ENCODE peak calls at places on chromosomes 11 and 22, in five cellular contexts. U, T, R, F and S are unnamed samples.

GRCh38 chr11:61976813-61977475 is 9.5 kb upstream of the FTH1 start:
- DNase-seq in U (no peak), T (no peak), R (no peak), F (no peak), S (no peak)

GRCh38 chr22:36432592-36433317 is 45.0 kb upstream of the MYH9 start:
- DNase-seq in U (peak), T (no peak), R (peak), F (no peak), S (no peak)

GRCh38 chr11:20355221-20356219 is 8.0 kb upstream of the HTATIP2 start:
- DNase-seq in U (peak), T (peak), R (peak), F (no peak), S (peak)

GRCh38 chr11:14373941-14374646 is 15.1 kb upstream of the RRAS2 start:
- DNase-seq in U (peak), T (peak), R (peak), F (peak), S (peak)

GRCh38 chr11:120293038-120293800 is 31.9 kb upstream of the TLCD5 start:
- DNase-seq in U (no peak), T (no peak), R (no peak), F (no peak), S (no peak)

GRCh38 chr11:26930518-26931247 is 63.2 kb upstream of the FIBIN start:
- DNase-seq in U (peak), T (peak), R (peak), F (no peak), S (no peak)

GRCh38 chr11:89442801-89443200 is 48.4 kb downstream of the NOX4 start:
- DNase-seq in U (no peak), T (no peak), R (no peak), F (no peak), S (no peak)

GRCh38 chr11:116112031-116112935 is 608.1 kb upstream of the CADM1 start:
- DNase-seq in U (no peak), T (no peak), R (no peak), F (no peak), S (no peak)

GRCh38 chr11:11966354-11966741 is 42.1 kb downstream of the DKK3 start:
- DNase-seq in U (no peak), T (no peak), R (no peak), F (no peak), S (no peak)

GRCh38 chr22:37626144-37626543 is 13.3 kb upstream of the SH3BP1 start:
- DNase-seq in U (peak), T (peak), R (peak), F (peak), S (peak)

GRCh38 chr11:92024788-92025187 is 199.8 kb upstream of the FAT3 start:
- DNase-seq in U (no peak), T (no peak), R (no peak), F (no peak), S (no peak)

GRCh38 chr11:65541093-65542010 is 16.5 kb downstream of the SCYL1 start:
- DNase-seq in U (no peak), T (no peak), R (no peak), F (no peak), S (no peak)
- H3K4me3 ChIP-seq in U (peak), T (peak), R (peak), F (peak), S (peak)

GRCh38 chr11:8045839-8046238 is 35.2 kb upstream of the TUB start:
- DNase-seq in U (no peak), T (no peak), R (no peak), F (no peak), S (no peak)
- TF ChIP-seq CTCF in U (no peak), T (no peak), R (no peak), F (no peak), S (no peak)

GRCh38 chr22:17882727-17883126 is 108.5 kb upstream of the BID start:
- DNase-seq in U (no peak), T (no peak), R (no peak), F (no peak), S (no peak)
- H3K4me3 ChIP-seq in U (no peak), T (no peak), R (no peak), F (no peak), S (no peak)

GRCh38 chr22:20013382-20013871 is 3.2 kb downstream of the ARVCF start:
- DNase-seq in U (peak), T (peak), R (peak), F (no peak), S (peak)
- TF ChIP-seq CTCF in U (peak), T (peak), R (peak), F (peak), S (peak)

GRCh38 chr11:22192289-22192641 is 620 bp upstream of the ANO5 start:
- DNase-seq in U (no peak), T (no peak), R (no peak), F (no peak), S (no peak)

GRCh38 chr11:22190827-22191463 is 1.9 kb upstream of the ANO5 start:
- DNase-seq in U (no peak), T (no peak), R (no peak), F (no peak), S (no peak)

GRCh38 chr11:22193348-22194051 is 615 bp downstream of the ANO5 start:
- DNase-seq in U (no peak), T (no peak), R (no peak), F (no peak), S (no peak)

GRCh38 chr11:22194907-22195306 is 2.0 kb downstream of the ANO5 start:
- DNase-seq in U (no peak), T (no peak), R (no peak), F (no peak), S (no peak)

DNA sequence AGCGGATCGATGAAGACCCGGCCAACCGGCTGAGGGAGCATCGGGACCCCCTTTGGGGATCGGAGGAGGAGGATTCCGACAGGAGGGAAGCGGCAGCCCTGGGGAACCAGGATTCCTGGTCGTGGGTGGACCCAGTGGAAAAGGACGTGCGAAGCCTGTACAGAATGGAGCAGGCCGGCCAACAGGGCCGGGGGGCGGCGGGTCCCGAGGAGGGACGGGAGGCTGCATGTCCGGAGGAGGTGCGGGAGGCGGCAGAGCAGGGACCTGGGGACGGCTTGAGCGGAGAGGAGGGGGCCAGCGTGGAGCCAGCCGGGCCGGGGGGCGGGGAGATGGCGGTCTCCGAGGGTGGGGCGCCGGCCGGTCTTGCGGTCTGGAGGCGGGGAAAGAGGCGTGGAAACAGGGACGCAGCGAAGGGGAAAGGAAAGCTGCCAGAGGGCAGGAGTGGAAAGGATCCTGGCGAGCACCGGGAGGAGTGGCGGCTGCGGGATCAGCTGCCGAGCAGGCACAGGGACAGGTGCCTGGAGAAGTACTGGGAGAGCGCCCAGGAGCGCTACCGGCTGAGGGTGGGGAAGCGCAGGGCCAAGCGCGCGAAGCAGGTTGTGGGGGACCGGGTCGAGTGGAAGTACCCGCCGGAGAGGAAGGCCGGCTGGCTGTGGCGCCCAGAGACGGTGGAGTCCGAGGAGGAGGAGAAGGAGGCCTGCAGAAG is at the start of gene ANO5:
- DNase-seq in U (peak), T (no peak), R (no peak), F (peak), S (no peak)
- H3K4me3 ChIP-seq in U (peak), T (peak), R (peak), F (peak), S (peak)

GRCh38 chr11:68825603-68826002 is 16.1 kb downstream of the CPT1A start:
- DNase-seq in U (no peak), T (peak), R (no peak), F (no peak), S (no peak)
- TF ChIP-seq CTCF in U (no peak), T (no peak), R (no peak), F (no peak), S (no peak)

GRCh38 chr22:46071451-46072029 is 78.8 kb upstream of the PPARA start:
- DNase-seq in U (peak), T (peak), R (peak), F (peak), S (peak)
- H3K4me3 ChIP-seq in U (peak), T (peak), R (peak), F (peak), S (peak)

GRCh38 chr11:1826552-1827094 is 8.2 kb upstream of the SYT8 start:
- DNase-seq in U (peak), T (peak), R (peak), F (peak), S (peak)
- TF ChIP-seq CTCF in U (peak), T (peak), R (peak), F (no peak), S (no peak)